ENCODE peak calls at places on chromosomes 1 and 21, in eight cellular contexts. One of them, this sample, is unnamed.

GRCh38 chr1:62398377-62398776 is 38.5 kb upstream of the USP1 start:
- DNase-seq in heart left ventricle: no peak
- DNase-seq in H1: no peak
- DNase-seq in cardiac fibroblast: peak
- DNase-seq in NB4: no peak
- DNase-seq in astrocyte of the cerebellum: peak
- DNase-seq in ovary: no peak
- DNase-seq in right atrium auricular region: no peak
- DNase-seq in this sample: peak

GRCh38 chr1:204885288-204885711 is 14.6 kb downstream of the NFASC start:
- DNase-seq in right atrium auricular region: no peak
- DNase-seq in astrocyte of the cerebellum: peak
- DNase-seq in heart left ventricle: no peak
- DNase-seq in H1: no peak
- DNase-seq in ovary: no peak
- DNase-seq in NB4: no peak
- DNase-seq in cardiac fibroblast: peak
- DNase-seq in this sample: peak

GRCh38 chr1:9068971-9069323 is 488 bp downstream of the SLC2A5 start:
- DNase-seq in NB4: peak
- DNase-seq in H1: no peak
- DNase-seq in heart left ventricle: no peak
- DNase-seq in ovary: no peak
- DNase-seq in cardiac fibroblast: no peak
- DNase-seq in astrocyte of the cerebellum: no peak
- DNase-seq in right atrium auricular region: no peak
- DNase-seq in this sample: peak

GRCh38 chr1:236269439-236269838 is 12.3 kb downstream of the ERO1B start:
- DNase-seq in astrocyte of the cerebellum: no peak
- DNase-seq in H1: no peak
- DNase-seq in NB4: no peak
- DNase-seq in heart left ventricle: no peak
- DNase-seq in right atrium auricular region: no peak
- DNase-seq in cardiac fibroblast: no peak
- DNase-seq in ovary: no peak
- DNase-seq in this sample: no peak

GRCh38 chr1:154803203-154803920 is 66.7 kb downstream of the KCNN3 start:
- DNase-seq in astrocyte of the cerebellum: no peak
- DNase-seq in NB4: no peak
- DNase-seq in heart left ventricle: no peak
- DNase-seq in right atrium auricular region: no peak
- DNase-seq in ovary: no peak
- DNase-seq in H1: no peak
- DNase-seq in cardiac fibroblast: no peak
- DNase-seq in this sample: no peak

GRCh38 chr1:210541680-210542358 is 213.1 kb downstream of the HHAT start:
- DNase-seq in heart left ventricle: no peak
- DNase-seq in NB4: no peak
- DNase-seq in astrocyte of the cerebellum: no peak
- DNase-seq in ovary: no peak
- DNase-seq in right atrium auricular region: no peak
- DNase-seq in H1: no peak
- DNase-seq in cardiac fibroblast: no peak
- DNase-seq in this sample: no peak

GRCh38 chr1:73218995-73219546 is 936.7 kb upstream of the NEGR1 start:
- DNase-seq in NB4: no peak
- DNase-seq in astrocyte of the cerebellum: no peak
- DNase-seq in heart left ventricle: no peak
- DNase-seq in H1: no peak
- DNase-seq in ovary: no peak
- DNase-seq in cardiac fibroblast: no peak
- DNase-seq in right atrium auricular region: no peak
- DNase-seq in this sample: no peak

GRCh38 chr1:201500670-201501120 is 6.2 kb downstream of the CSRP1 start:
- DNase-seq in ovary: peak
- DNase-seq in heart left ventricle: no peak
- DNase-seq in NB4: no peak
- DNase-seq in H1: no peak
- DNase-seq in cardiac fibroblast: peak
- DNase-seq in right atrium auricular region: no peak
- DNase-seq in astrocyte of the cerebellum: no peak
- DNase-seq in this sample: no peak

GRCh38 chr21:39316062-39316461 is 2.6 kb upstream of the BRWD1 start:
- DNase-seq in cardiac fibroblast: no peak
- DNase-seq in H1: no peak
- DNase-seq in ovary: no peak
- DNase-seq in astrocyte of the cerebellum: no peak
- DNase-seq in right atrium auricular region: no peak
- DNase-seq in heart left ventricle: no peak
- DNase-seq in NB4: no peak
- DNase-seq in this sample: peak

GRCh38 chr1:206041640-206042039 is 11.3 kb upstream of the RHEX start:
- DNase-seq in H1: no peak
- DNase-seq in astrocyte of the cerebellum: no peak
- DNase-seq in heart left ventricle: no peak
- DNase-seq in right atrium auricular region: no peak
- DNase-seq in ovary: no peak
- DNase-seq in cardiac fibroblast: no peak
- DNase-seq in NB4: no peak
- DNase-seq in this sample: peak

GRCh38 chr1:84412316-84412942 is 14.1 kb downstream of the DNASE2B start:
- DNase-seq in NB4: no peak
- DNase-seq in ovary: no peak
- DNase-seq in heart left ventricle: no peak
- DNase-seq in right atrium auricular region: no peak
- DNase-seq in H1: no peak
- DNase-seq in cardiac fibroblast: peak
- DNase-seq in astrocyte of the cerebellum: peak
- DNase-seq in this sample: peak

GRCh38 chr1:7121622-7121988 is 336.4 kb downstream of the CAMTA1 start:
- DNase-seq in H1: no peak
- DNase-seq in NB4: no peak
- DNase-seq in heart left ventricle: peak
- DNase-seq in astrocyte of the cerebellum: no peak
- DNase-seq in right atrium auricular region: no peak
- DNase-seq in ovary: no peak
- DNase-seq in cardiac fibroblast: no peak
- DNase-seq in this sample: no peak

GRCh38 chr1:59487335-59488031 is 190.6 kb downstream of the FGGY start:
- DNase-seq in cardiac fibroblast: peak
- DNase-seq in astrocyte of the cerebellum: no peak
- DNase-seq in H1: no peak
- DNase-seq in NB4: no peak
- DNase-seq in right atrium auricular region: no peak
- DNase-seq in heart left ventricle: no peak
- DNase-seq in ovary: no peak
- DNase-seq in this sample: peak

GRCh38 chr21:42711667-42712066 is 58.2 kb downstream of the PDE9A start:
- DNase-seq in astrocyte of the cerebellum: no peak
- DNase-seq in cardiac fibroblast: no peak
- DNase-seq in NB4: no peak
- DNase-seq in right atrium auricular region: no peak
- DNase-seq in ovary: no peak
- DNase-seq in H1: no peak
- DNase-seq in heart left ventricle: no peak
- DNase-seq in this sample: no peak
- H3K4me3 ChIP-seq in astrocyte of the cerebellum: no peak
- H3K4me3 ChIP-seq in cardiac fibroblast: no peak
- H3K4me3 ChIP-seq in NB4: no peak
- H3K4me3 ChIP-seq in right atrium auricular region: no peak
- H3K4me3 ChIP-seq in ovary: no peak
- H3K4me3 ChIP-seq in H1: no peak
- H3K4me3 ChIP-seq in heart left ventricle: no peak
- H3K4me3 ChIP-seq in this sample: no peak

GRCh38 chr1:196734006-196734405 is 40.6 kb upstream of the CFHR3 start:
- DNase-seq in right atrium auricular region: no peak
- DNase-seq in cardiac fibroblast: no peak
- DNase-seq in astrocyte of the cerebellum: no peak
- DNase-seq in heart left ventricle: no peak
- DNase-seq in H1: no peak
- DNase-seq in ovary: no peak
- DNase-seq in NB4: no peak
- DNase-seq in this sample: no peak

GRCh38 chr1:196734460-196734859 is 40.2 kb upstream of the CFHR3 start:
- DNase-seq in H1: no peak
- DNase-seq in heart left ventricle: no peak
- DNase-seq in NB4: no peak
- DNase-seq in cardiac fibroblast: no peak
- DNase-seq in right atrium auricular region: no peak
- DNase-seq in ovary: no peak
- DNase-seq in astrocyte of the cerebellum: no peak
- DNase-seq in this sample: no peak

GRCh38 chr1:196733091-196733970 is 41.3 kb upstream of the CFHR3 start:
- DNase-seq in H1: no peak
- DNase-seq in cardiac fibroblast: no peak
- DNase-seq in heart left ventricle: no peak
- DNase-seq in astrocyte of the cerebellum: no peak
- DNase-seq in NB4: no peak
- DNase-seq in ovary: no peak
- DNase-seq in right atrium auricular region: no peak
- DNase-seq in this sample: peak

DNA sequence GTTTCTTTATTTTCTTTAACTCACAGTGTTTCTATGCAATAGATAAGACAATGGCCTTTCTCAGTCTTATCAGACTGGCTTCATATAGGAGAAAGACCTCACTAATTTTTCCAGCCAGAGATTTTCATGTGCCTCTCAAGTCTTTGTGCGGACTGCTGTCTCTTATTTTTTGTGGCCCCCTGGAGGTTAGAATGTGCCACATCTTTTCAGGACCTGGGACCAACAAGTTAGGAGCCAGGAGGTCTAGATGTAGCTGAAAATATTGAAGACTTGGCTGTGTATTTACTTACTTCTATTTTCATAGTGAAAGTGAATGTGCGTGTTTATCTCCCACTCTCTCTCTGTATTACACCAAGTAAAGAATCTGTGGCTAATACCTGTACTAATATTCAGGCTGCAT is 42.1 kb upstream of the CFHR3 start:
- DNase-seq in NB4: no peak
- DNase-seq in astrocyte of the cerebellum: no peak
- DNase-seq in heart left ventricle: no peak
- DNase-seq in right atrium auricular region: no peak
- DNase-seq in H1: no peak
- DNase-seq in ovary: no peak
- DNase-seq in cardiac fibroblast: peak
- DNase-seq in this sample: no peak
- TF ChIP-seq CTCF in NB4: no peak
- TF ChIP-seq CTCF in astrocyte of the cerebellum: peak
- TF ChIP-seq CTCF in heart left ventricle: no peak
- TF ChIP-seq CTCF in right atrium auricular region: no peak
- TF ChIP-seq CTCF in H1: no peak
- TF ChIP-seq CTCF in ovary: no peak
- TF ChIP-seq CTCF in cardiac fibroblast: peak
- TF ChIP-seq CTCF in this sample: no peak

GRCh38 chr1:10252508-10252907 is 42.1 kb downstream of the KIF1B start:
- DNase-seq in NB4: no peak
- DNase-seq in cardiac fibroblast: peak
- DNase-seq in heart left ventricle: no peak
- DNase-seq in astrocyte of the cerebellum: no peak
- DNase-seq in ovary: no peak
- DNase-seq in right atrium auricular region: no peak
- DNase-seq in H1: no peak
- DNase-seq in this sample: peak
- H3K4me3 ChIP-seq in NB4: no peak
- H3K4me3 ChIP-seq in cardiac fibroblast: no peak
- H3K4me3 ChIP-seq in heart left ventricle: no peak
- H3K4me3 ChIP-seq in astrocyte of the cerebellum: no peak
- H3K4me3 ChIP-seq in ovary: no peak
- H3K4me3 ChIP-seq in right atrium auricular region: no peak
- H3K4me3 ChIP-seq in H1: no peak
- H3K4me3 ChIP-seq in this sample: no peak

GRCh38 chr1:160108888-160109662 is 6.5 kb upstream of the ATP1A2 start:
- DNase-seq in NB4: peak
- DNase-seq in heart left ventricle: no peak
- DNase-seq in right atrium auricular region: no peak
- DNase-seq in ovary: no peak
- DNase-seq in cardiac fibroblast: peak
- DNase-seq in astrocyte of the cerebellum: peak
- DNase-seq in H1: no peak
- DNase-seq in this sample: peak
- TF ChIP-seq CTCF in NB4: peak
- TF ChIP-seq CTCF in heart left ventricle: peak
- TF ChIP-seq CTCF in right atrium auricular region: peak
- TF ChIP-seq CTCF in ovary: no peak
- TF ChIP-seq CTCF in cardiac fibroblast: peak
- TF ChIP-seq CTCF in astrocyte of the cerebellum: peak
- TF ChIP-seq CTCF in H1: peak
- TF ChIP-seq CTCF in this sample: peak

DNA sequence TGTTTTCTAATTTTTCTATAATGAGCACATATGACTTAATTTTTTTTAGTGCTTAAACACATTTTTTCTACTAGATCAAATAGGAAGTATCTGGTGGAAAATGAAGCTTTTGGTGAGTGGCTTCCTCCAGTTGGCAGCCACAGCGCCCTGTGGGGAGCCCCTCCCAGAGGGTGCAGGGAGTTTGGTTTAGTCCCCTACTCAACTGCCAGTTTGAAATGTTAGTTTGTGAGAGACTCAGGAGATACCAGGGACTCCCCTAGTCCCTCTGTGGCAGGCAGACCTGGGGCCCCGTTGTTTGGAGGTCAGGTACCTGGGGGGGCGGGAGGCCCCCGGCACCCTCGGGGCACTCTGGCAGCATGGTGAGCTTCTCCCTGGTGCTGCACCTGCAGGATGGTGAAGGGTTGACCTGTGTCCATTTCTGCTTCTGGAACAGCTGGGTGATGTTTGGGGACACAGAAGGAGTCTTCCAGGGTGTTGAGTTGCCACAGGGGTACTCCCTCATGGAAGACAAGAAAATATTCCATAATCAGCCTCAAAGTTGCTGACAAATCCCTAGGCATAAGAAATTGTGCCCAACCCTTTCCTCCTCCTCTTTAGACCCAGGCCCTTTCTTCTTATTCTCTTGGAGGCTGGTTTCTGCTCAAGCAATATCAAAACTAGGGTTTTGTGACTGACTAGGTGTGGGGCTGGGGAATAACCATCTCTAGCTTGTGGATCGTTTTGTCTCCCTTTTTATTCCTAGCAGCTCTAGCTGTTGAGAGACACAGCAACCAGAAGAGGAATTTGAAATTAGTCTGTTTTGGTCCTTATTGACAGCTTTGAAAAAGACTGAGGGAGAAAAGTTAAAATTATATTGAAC is 91.6 kb downstream of the ABCA4 start:
- DNase-seq in ovary: no peak
- DNase-seq in right atrium auricular region: no peak
- DNase-seq in astrocyte of the cerebellum: no peak
- DNase-seq in cardiac fibroblast: no peak
- DNase-seq in NB4: no peak
- DNase-seq in heart left ventricle: no peak
- DNase-seq in H1: no peak
- DNase-seq in this sample: no peak
- H3K4me3 ChIP-seq in ovary: no peak
- H3K4me3 ChIP-seq in right atrium auricular region: no peak
- H3K4me3 ChIP-seq in astrocyte of the cerebellum: no peak
- H3K4me3 ChIP-seq in cardiac fibroblast: no peak
- H3K4me3 ChIP-seq in NB4: no peak
- H3K4me3 ChIP-seq in heart left ventricle: no peak
- H3K4me3 ChIP-seq in H1: no peak
- H3K4me3 ChIP-seq in this sample: no peak

This sample was measured in epithelial cell of esophagus.